ENCODE peak calls at places on chromosomes 13 and 19, in ten cellular contexts. V is IMR-90, Q is ovary, U is neural progenitor cell, W is OCI-LY7, Z is cardiac muscle cell, K is heart left ventricle, M is uterus, S is small intestine, R is H1. N is an unnamed sample.

GRCh38 chr19:53647792-53648191 is 16.0 kb downstream of the DPRX start:
- DNase-seq in V (no peak), Q (no peak), U (no peak), W (no peak), Z (no peak), K (no peak), M (no peak), S (no peak), R (no peak), N (no peak)

GRCh38 chr13:59024434-59024833 is 1139.3 kb downstream of the DIAPH3 start:
- DNase-seq in V (no peak), Q (no peak), U (no peak), W (no peak), Z (no peak), K (no peak), M (no peak), S (no peak), R (no peak), N (no peak)

GRCh38 chr13:52749446-52749845 is 9.8 kb upstream of the CNMD start:
- DNase-seq in V (no peak), Q (no peak), U (no peak), W (no peak), Z (no peak), K (no peak), M (no peak), S (no peak), R (no peak), N (no peak)

GRCh38 chr13:66748712-66749111 is 481.4 kb downstream of the PCDH9 start:
- DNase-seq in V (no peak), Q (no peak), U (no peak), W (no peak), Z (no peak), K (no peak), M (no peak), S (no peak), R (no peak), N (no peak)

GRCh38 chr19:40613669-40614594 is 12.8 kb downstream of the LTBP4 start:
- DNase-seq in V (peak), Q (peak), U (peak), W (peak), Z (peak), K (peak), M (peak), S (peak), R (peak), N (peak)

GRCh38 chr19:4045597-4046361 is 20.9 kb downstream of the ZBTB7A start:
- DNase-seq in V (no peak), Q (no peak), U (no peak), W (no peak), Z (no peak), K (no peak), M (no peak), S (no peak), R (no peak), N (no peak)

GRCh38 chr13:48531416-48532145 is 1.3 kb downstream of the RCBTB2 start:
- DNase-seq in V (no peak), Q (no peak), U (peak), W (peak), Z (no peak), K (no peak), M (no peak), S (peak), R (no peak), N (no peak)

GRCh38 chr19:22532388-22533310 is 101.5 kb upstream of the ZNF492 start:
- DNase-seq in V (no peak), Q (peak), U (no peak), W (no peak), Z (peak), K (peak), M (peak), S (no peak), R (no peak), N (peak)

GRCh38 chr19:3958836-3959765 is 11.8 kb downstream of the DAPK3 start:
- DNase-seq in V (no peak), Q (no peak), U (no peak), W (no peak), Z (no peak), K (no peak), M (no peak), S (no peak), R (no peak), N (no peak)

GRCh38 chr13:112804374-112804773 is 114.5 kb downstream of the ATP11A start:
- DNase-seq in V (no peak), Q (no peak), U (no peak), W (no peak), Z (no peak), K (no peak), M (no peak), S (no peak), R (no peak), N (no peak)

GRCh38 chr13:99956473-99957349 is 14.9 kb downstream of the ZIC5 start:
- DNase-seq in V (no peak), Q (no peak), U (peak), W (no peak), Z (no peak), K (no peak), M (no peak), S (no peak), R (peak), N (no peak)

GRCh38 chr13:89066868-89067466 is 1395.8 kb downstream of the SLITRK5 start:
- DNase-seq in V (peak), Q (no peak), U (peak), W (peak), Z (peak), K (no peak), M (no peak), S (peak), R (no peak), N (peak)

GRCh38 chr13:102847272-102848234 is 1.7 kb downstream of the ERCC5 start:
- DNase-seq in V (peak), Q (no peak), U (peak), W (peak), Z (peak), K (no peak), M (no peak), S (peak), R (no peak), N (no peak)

GRCh38 chr19:43518051-43518450 is 8.9 kb downstream of the ETHE1 start:
- DNase-seq in V (no peak), Q (no peak), U (no peak), W (no peak), Z (no peak), K (no peak), M (no peak), S (no peak), R (no peak), N (no peak)

GRCh38 chr13:49935171-49936084 is 712 bp downstream of the SPRYD7 start:
- DNase-seq in V (peak), Q (no peak), U (peak), W (peak), Z (peak), K (peak), M (no peak), S (peak), R (no peak), N (peak)

GRCh38 chr13:57314897-57315520 is 148.0 kb downstream of the PRR20E start:
- DNase-seq in V (no peak), Q (no peak), U (peak), W (no peak), Z (no peak), K (no peak), M (no peak), S (no peak), R (no peak), N (no peak)

GRCh38 chr13:82772802-82773201 is 1109.5 kb downstream of the SLITRK1 start:
- DNase-seq in V (peak), Q (no peak), U (no peak), W (no peak), Z (peak), K (no peak), M (no peak), S (no peak), R (no peak), N (no peak)

GRCh38 chr13:66689628-66690027 is 540.5 kb downstream of the PCDH9 start:
- DNase-seq in V (peak), Q (no peak), U (peak), W (peak), Z (peak), K (no peak), M (no peak), S (no peak), R (no peak), N (no peak)

GRCh38 chr13:80157261-80157942 is 183.5 kb downstream of the SPRY2 start:
- DNase-seq in V (peak), Q (no peak), U (no peak), W (no peak), Z (peak), K (no peak), M (no peak), S (no peak), R (no peak), N (no peak)

GRCh38 chr19:57406516-57407123 is 4.3 kb upstream of the ZNF17 start:
- DNase-seq in V (peak), Q (no peak), U (peak), W (peak), Z (peak), K (peak), M (peak), S (peak), R (peak), N (peak)

GRCh38 chr13:93345642-93346220 is 119.1 kb downstream of the GPC6 start:
- DNase-seq in V (no peak), Q (no peak), U (no peak), W (no peak), Z (no peak), K (no peak), M (no peak), S (no peak), R (no peak), N (no peak)

GRCh38 chr19:35266149-35266903 is 2.4 kb upstream of the USF2 start:
- DNase-seq in V (no peak), Q (peak), U (no peak), W (no peak), Z (no peak), K (no peak), M (peak), S (no peak), R (no peak), N (peak)

GRCh38 chr19:35268546-35269424 is at the start of gene USF2:
- DNase-seq in V (peak), Q (peak), U (peak), W (peak), Z (peak), K (peak), M (peak), S (peak), R (no peak), N (peak)

GRCh38 chr19:35265126-35265995 is 3.4 kb upstream of the USF2 start:
- DNase-seq in V (no peak), Q (no peak), U (no peak), W (no peak), Z (no peak), K (no peak), M (peak), S (no peak), R (no peak), N (peak)

GRCh38 chr19:35267818-35268545 is 780 bp upstream of the USF2 start:
- DNase-seq in V (peak), Q (peak), U (peak), W (peak), Z (peak), K (peak), M (peak), S (peak), R (peak), N (peak)

GRCh38 chr19:35266904-35267817 is 1.6 kb upstream of the USF2 start:
- DNase-seq in V (peak), Q (peak), U (peak), W (peak), Z (no peak), K (peak), M (peak), S (peak), R (peak), N (peak)
- H3K4me3 ChIP-seq in V (peak), Q (peak), U (peak), W (peak), Z (peak), K (peak), M (peak), S (peak), R (peak), N (peak)

DNA sequence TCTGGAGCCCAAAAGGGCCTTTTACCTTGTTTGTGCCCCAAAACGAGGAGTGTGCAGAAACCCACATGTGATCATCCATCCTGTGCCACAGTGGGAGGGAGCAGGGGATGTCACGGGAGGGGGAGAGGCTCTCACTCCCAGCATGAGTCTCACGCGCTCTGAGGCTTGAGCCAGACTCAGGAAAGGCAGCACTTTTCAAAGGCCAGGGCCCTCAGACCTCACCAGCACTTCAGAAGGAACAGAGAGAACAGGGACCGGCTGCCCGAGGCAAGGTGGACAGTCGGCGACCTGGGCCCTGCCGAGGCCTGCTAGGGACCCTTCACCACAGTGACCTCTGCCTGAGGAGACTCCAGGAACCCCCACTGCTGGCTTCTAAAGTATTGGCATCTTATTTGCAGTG is 71.7 kb upstream of the WASF3 start:
- DNase-seq in V (no peak), Q (no peak), U (no peak), W (no peak), Z (no peak), K (no peak), M (peak), S (no peak), R (no peak), N (no peak)
- H3K27ac ChIP-seq in V (no peak), Q (no peak), U (no peak), W (no peak), Z (no peak), K (no peak), M (peak), S (no peak), R (no peak), N (peak)

GRCh38 chr19:11141937-11142527 is 13.6 kb downstream of the SPC24 start:
- DNase-seq in V (no peak), Q (peak), U (no peak), W (no peak), Z (no peak), K (peak), M (peak), S (no peak), R (peak), N (no peak)

GRCh38 chr19:11138659-11139526 is 16.7 kb downstream of the SPC24 start:
- DNase-seq in V (peak), Q (peak), U (peak), W (no peak), Z (peak), K (peak), M (peak), S (no peak), R (peak), N (peak)

GRCh38 chr19:11140896-11141295 is 14.7 kb downstream of the SPC24 start:
- DNase-seq in V (no peak), Q (no peak), U (no peak), W (no peak), Z (no peak), K (no peak), M (no peak), S (no peak), R (no peak), N (no peak)

GRCh38 chr19:11136400-11137101 is 19.0 kb downstream of the SPC24 start:
- DNase-seq in V (no peak), Q (no peak), U (no peak), W (no peak), Z (no peak), K (no peak), M (no peak), S (no peak), R (no peak), N (no peak)

GRCh38 chr19:11137542-11138384 is 17.8 kb downstream of the SPC24 start:
- DNase-seq in V (peak), Q (peak), U (peak), W (peak), Z (peak), K (peak), M (peak), S (peak), R (peak), N (peak)
- H3K4me3 ChIP-seq in V (peak), Q (peak), U (peak), W (no peak), Z (no peak), K (peak), M (peak), S (peak), R (peak), N (peak)

DNA sequence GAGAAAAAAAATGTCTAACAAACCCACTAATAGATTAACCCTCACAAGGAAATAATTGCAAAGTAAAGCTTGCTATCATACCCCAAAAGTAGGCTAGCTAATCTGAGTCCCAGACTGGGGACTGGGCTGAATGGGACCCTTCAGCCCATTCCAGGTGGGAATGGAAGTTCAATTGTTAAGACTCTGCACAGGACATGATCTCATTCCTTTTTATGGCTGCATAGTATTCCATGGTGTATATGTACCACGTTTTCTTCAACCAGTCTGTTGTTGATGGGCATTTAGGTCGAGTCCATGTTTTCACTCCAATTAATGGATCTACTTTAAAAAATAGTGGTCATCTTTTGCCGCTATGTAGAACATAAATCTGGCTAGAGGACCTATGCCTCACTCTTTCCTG is 17.9 kb downstream of the OR7A5 start:
- DNase-seq in V (no peak), Q (no peak), U (no peak), W (no peak), Z (no peak), K (no peak), M (no peak), S (no peak), R (no peak), N (no peak)
- H3K27ac ChIP-seq in V (no peak), Q (no peak), U (no peak), W (no peak), Z (no peak), K (no peak), M (no peak), S (no peak), R (no peak), N (no peak)

DNA sequence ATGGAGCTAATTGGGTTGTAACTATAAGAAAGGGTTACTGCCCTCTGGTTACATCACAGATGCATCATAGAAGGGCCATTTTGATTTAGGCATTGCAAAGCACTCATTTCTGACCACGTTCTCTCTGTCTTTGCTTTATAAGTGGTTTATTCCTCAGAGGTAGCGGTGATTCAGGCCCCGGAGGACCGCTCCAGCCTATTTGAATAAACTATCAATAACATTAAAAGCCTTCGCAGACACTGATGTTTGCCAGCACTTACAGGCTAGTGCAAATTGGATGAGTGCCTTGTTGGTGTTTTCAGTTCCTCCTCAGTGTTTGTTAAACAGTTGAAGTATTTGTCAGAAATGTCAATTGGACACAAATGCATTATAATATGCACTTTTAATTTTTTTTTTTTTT is 120.2 kb downstream of the RXFP2 start:
- DNase-seq in V (no peak), Q (no peak), U (no peak), W (no peak), Z (no peak), K (no peak), M (no peak), S (no peak), R (no peak), N (no peak)
- H3K4me3 ChIP-seq in V (no peak), Q (no peak), U (no peak), W (no peak), Z (no peak), K (no peak), M (no peak), S (no peak), R (no peak), N (no peak)

GRCh38 chr13:42804244-42804868 is 23.0 kb downstream of the FAM216B start:
- DNase-seq in V (no peak), Q (no peak), U (no peak), W (no peak), Z (peak), K (no peak), M (no peak), S (no peak), R (no peak), N (no peak)
- H3K27ac ChIP-seq in V (no peak), Q (no peak), U (no peak), W (no peak), Z (no peak), K (no peak), M (no peak), S (no peak), R (no peak), N (no peak)

GRCh38 chr13:25375727-25376358 is 4.1 kb downstream of the ATP8A2 start:
- DNase-seq in V (peak), Q (no peak), U (peak), W (peak), Z (peak), K (no peak), M (no peak), S (peak), R (peak), N (peak)

GRCh38 chr13:25380082-25380481 is 8.3 kb downstream of the ATP8A2 start:
- DNase-seq in V (no peak), Q (no peak), U (no peak), W (no peak), Z (no peak), K (no peak), M (no peak), S (no peak), R (no peak), N (no peak)

GRCh38 chr13:25380741-25381324 is 9.1 kb downstream of the ATP8A2 start:
- DNase-seq in V (no peak), Q (no peak), U (no peak), W (no peak), Z (no peak), K (no peak), M (no peak), S (no peak), R (no peak), N (no peak)

GRCh38 chr13:25377244-25377962 is 5.6 kb downstream of the ATP8A2 start:
- DNase-seq in V (no peak), Q (no peak), U (no peak), W (no peak), Z (no peak), K (no peak), M (no peak), S (no peak), R (no peak), N (no peak)

DNA sequence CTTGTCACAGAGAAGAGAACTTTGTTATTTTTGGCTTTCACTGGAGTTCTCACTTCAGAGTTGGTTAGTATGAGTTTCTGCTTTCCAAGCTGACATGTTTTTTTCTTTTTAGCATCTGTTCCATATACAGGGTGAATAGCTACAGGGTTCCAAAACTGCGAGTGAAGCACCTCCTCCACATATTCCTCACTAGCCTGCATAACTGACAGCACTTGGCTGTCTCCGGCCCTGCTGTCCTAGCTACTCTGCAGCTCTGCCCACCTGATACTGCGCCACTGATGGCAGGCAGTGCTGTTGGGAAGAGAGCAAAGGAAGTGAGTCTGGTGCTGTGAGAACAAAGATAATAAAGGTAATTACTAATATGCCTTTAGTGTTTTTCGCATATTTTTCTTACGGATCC is 6.8 kb downstream of the ATP8A2 start:
- DNase-seq in V (no peak), Q (no peak), U (no peak), W (no peak), Z (no peak), K (peak), M (no peak), S (no peak), R (no peak), N (no peak)
- H3K4me3 ChIP-seq in V (no peak), Q (no peak), U (no peak), W (no peak), Z (no peak), K (no peak), M (no peak), S (no peak), R (no peak), N (no peak)